ENCODE peak calls at places on chromosome 9, in seven cellular contexts. D is amniotic stem cell; G is T-cell; P is testis; W is CD8-positive, alpha-beta memory T cell; H is A549; T is anterior cingulate cortex. X is an unnamed sample.

GRCh38 chr9:134377976-134378375 is 51.7 kb downstream of the RXRA start:
- DNase-seq in D (no peak), G (no peak), P (peak; percentile 70), W (no peak), H (peak; percentile 67), T (no peak), X (no peak)

GRCh38 chr9:126663661-126664072 is 49.9 kb downstream of the LMX1B start:
- DNase-seq in D (no peak), G (no peak), P (peak; percentile 59), W (no peak), H (no peak), T (no peak), X (no peak)

GRCh38 chr9:75051285-75051684 is 23.2 kb upstream of the CARNMT1 start:
- DNase-seq in D (no peak), G (no peak), P (no peak), W (no peak), H (no peak), T (no peak), X (no peak)

GRCh38 chr9:83596899-83597504 is 25.9 kb upstream of the IDNK start:
- DNase-seq in D (peak; percentile 26), G (no peak), P (peak; percentile 76), W (peak; percentile 20), H (peak; percentile 42), T (no peak), X (peak; percentile 11)

GRCh38 chr9:83707518-83707767 is 315 bp downstream of the UBQLN1 start:
- DNase-seq in D (peak; percentile 60), G (no peak), P (no peak), W (no peak), H (peak; percentile 79), T (peak; percentile 45), X (no peak)

GRCh38 chr9:122036988-122037387 is 56.1 kb downstream of the TTLL11 start:
- DNase-seq in D (peak; percentile 20), G (no peak), P (no peak), W (no peak), H (no peak), T (no peak), X (no peak)

GRCh38 chr9:116933251-116933650 is 246.1 kb downstream of the TRIM32 start:
- DNase-seq in D (no peak), G (no peak), P (no peak), W (no peak), H (no peak), T (no peak), X (no peak)

GRCh38 chr9:91776409-91777365 is 173.3 kb downstream of the ROR2 start:
- DNase-seq in D (no peak), G (no peak), P (no peak), W (no peak), H (no peak), T (no peak), X (no peak)

GRCh38 chr9:18605763-18606162 is 131.8 kb downstream of the ADAMTSL1 start:
- DNase-seq in D (no peak), G (no peak), P (peak; percentile 48), W (no peak), H (no peak), T (no peak), X (no peak)

GRCh38 chr9:107653263-107653821 is 163.8 kb upstream of the KLF4 start:
- DNase-seq in D (no peak), G (no peak), P (no peak), W (no peak), H (no peak), T (no peak), X (no peak)

GRCh38 chr9:94538908-94539307 is 16.0 kb upstream of the PCAT7 start:
- DNase-seq in D (no peak), G (no peak), P (no peak), W (no peak), H (no peak), T (no peak), X (no peak)

GRCh38 chr9:110844121-110844520 is 175.5 kb downstream of the MUSK start:
- DNase-seq in D (no peak), G (no peak), P (no peak), W (no peak), H (no peak), T (no peak), X (no peak)

GRCh38 chr9:105608685-105609598 is 51.0 kb downstream of the FKTN start:
- DNase-seq in D (peak; percentile 42), G (no peak), P (no peak), W (no peak), H (peak; percentile 36), T (no peak), X (peak; percentile 45)

GRCh38 chr9:92292338-92293074 is 991 bp downstream of the IARS1 start:
- DNase-seq in D (no peak), G (no peak), P (no peak), W (no peak), H (peak; percentile 7), T (no peak), X (no peak)

GRCh38 chr9:19517202-19517942 is 108.6 kb downstream of the ACER2 start:
- DNase-seq in D (no peak), G (no peak), P (peak; percentile 24), W (no peak), H (no peak), T (no peak), X (no peak)

GRCh38 chr9:33923998-33924701 is 107.2 kb downstream of the UBE2R2 start:
- DNase-seq in D (no peak), G (no peak), P (no peak), W (no peak), H (no peak), T (no peak), X (no peak)

GRCh38 chr9:100020121-100020780 is 78.5 kb downstream of the ERP44 start:
- DNase-seq in D (no peak), G (no peak), P (no peak), W (no peak), H (no peak), T (no peak), X (no peak)

GRCh38 chr9:107945493-107945892 is 455.9 kb upstream of the KLF4 start:
- DNase-seq in D (no peak), G (no peak), P (no peak), W (no peak), H (no peak), T (no peak), X (no peak)